ENCODE peak calls at places on chromosome 11, in five cellular contexts. D, Z, A, G and N are unnamed samples.

GRCh38 chr11:70226967-70227366 is 23.9 kb downstream of the FADD start:
- DNase-seq in D (no peak), Z (no peak), A (peak), G (no peak), N (no peak)

GRCh38 chr11:57566035-57566504 is 1.4 kb downstream of the UBE2L6 start:
- DNase-seq in D (peak), Z (peak), A (no peak), G (peak), N (no peak)

GRCh38 chr11:45927332-45927683 is 4.9 kb downstream of the LARGE2 start:
- DNase-seq in D (no peak), Z (no peak), A (no peak), G (no peak), N (no peak)

GRCh38 chr11:19929147-19929546 is 216.5 kb downstream of the NAV2 start:
- DNase-seq in D (no peak), Z (no peak), A (no peak), G (no peak), N (no peak)

GRCh38 chr11:77428598-77428997 is 45.3 kb downstream of the PAK1 start:
- DNase-seq in D (no peak), Z (no peak), A (no peak), G (no peak), N (no peak)

GRCh38 chr11:36928621-36929020 is 330.6 kb upstream of the RAG2 start:
- DNase-seq in D (no peak), Z (no peak), A (no peak), G (no peak), N (no peak)

GRCh38 chr11:36751251-36751839 is 153.3 kb upstream of the RAG2 start:
- DNase-seq in D (no peak), Z (no peak), A (no peak), G (no peak), N (no peak)

GRCh38 chr11:119872911-119873310 is 143.9 kb upstream of the NECTIN1 start:
- DNase-seq in D (no peak), Z (no peak), A (no peak), G (no peak), N (no peak)

GRCh38 chr11:16030664-16031063 is 325.7 kb downstream of the SOX6 start:
- DNase-seq in D (no peak), Z (no peak), A (no peak), G (no peak), N (no peak)

GRCh38 chr11:69912161-69912910 is 93.1 kb upstream of the FGF3 start:
- DNase-seq in D (no peak), Z (no peak), A (no peak), G (no peak), N (no peak)

GRCh38 chr11:67468056-67468455 is 995 bp downstream of the TMEM134 start:
- DNase-seq in D (peak), Z (peak), A (no peak), G (no peak), N (no peak)

GRCh38 chr11:107769189-107769588 is 57.3 kb upstream of the SLN start:
- DNase-seq in D (no peak), Z (no peak), A (no peak), G (peak), N (no peak)

GRCh38 chr11:35617316-35617686 is 959 bp upstream of the FJX1 start:
- DNase-seq in D (no peak), Z (no peak), A (no peak), G (no peak), N (no peak)

GRCh38 chr11:114886644-114887259 is 208.4 kb downstream of the NXPE2 start:
- DNase-seq in D (no peak), Z (no peak), A (no peak), G (no peak), N (no peak)

GRCh38 chr11:57131080-57131790 is 50.5 kb upstream of the LRRC55 start:
- DNase-seq in D (no peak), Z (peak), A (peak), G (no peak), N (no peak)